ENCODE peak calls at places on chromosomes 16 and 17, in four cellular contexts. L, T, M and W are unnamed samples.
A peak's percentile ranks its signal among the peaks of the same experiment; 100 is the strongest.

GRCh38 chr16:58501242-58502131 is 1.5 kb downstream of the NDRG4 start:
- DNase-seq in L (peak; percentile 3), T (peak; percentile 79), M (no peak), W (peak; percentile 30)

GRCh38 chr17:41962768-41963434 is 3.7 kb upstream of the CNP start:
- DNase-seq in L (peak; percentile 80), T (peak; percentile 84), M (peak; percentile 77), W (peak; percentile 78)

GRCh38 chr17:42675984-42676423 is 790 bp downstream of the PLEKHH3 start:
- DNase-seq in L (peak; percentile 72), T (peak; percentile 67), M (peak; percentile 74), W (no peak)

GRCh38 chr16:57501492-57501891 is 15.2 kb upstream of the DOK4 start:
- DNase-seq in L (no peak), T (peak; percentile 77), M (no peak), W (no peak)

GRCh38 chr17:46036491-46036890 is 37.4 kb downstream of the STH start:
- DNase-seq in L (no peak), T (no peak), M (no peak), W (no peak)

GRCh38 chr17:14080847-14081251 is 11.5 kb downstream of the COX10 start:
- DNase-seq in L (no peak), T (no peak), M (no peak), W (no peak)

GRCh38 chr17:17048106-17048505 is 5.8 kb downstream of the MPRIP start:
- DNase-seq in L (peak; percentile 11), T (no peak), M (no peak), W (no peak)

GRCh38 chr17:18040287-18040858 is 1.2 kb downstream of the GID4 start:
- DNase-seq in L (no peak), T (no peak), M (no peak), W (no peak)

GRCh38 chr16:67177743-67178699 is 5.7 kb downstream of the MATCAP1 start:
- DNase-seq in L (peak; percentile 75), T (peak; percentile 73), M (peak; percentile 71), W (no peak)

GRCh38 chr16:82943371-82943770 is 316.6 kb downstream of the CDH13 start:
- DNase-seq in L (no peak), T (no peak), M (no peak), W (no peak)

GRCh38 chr17:9389116-9389515 is 186.5 kb downstream of the STX8 start:
- DNase-seq in L (no peak), T (no peak), M (no peak), W (no peak)

GRCh38 chr17:30519707-30520106 is 42.5 kb downstream of the GOSR1 start:
- DNase-seq in L (no peak), T (no peak), M (no peak), W (no peak)

GRCh38 chr17:48351916-48352332 is 78.1 kb downstream of the SKAP1 start:
- DNase-seq in L (no peak), T (peak; percentile 40), M (no peak), W (no peak)

GRCh38 chr17:66548158-66548557 is 245.7 kb downstream of the PRKCA start:
- DNase-seq in L (no peak), T (no peak), M (no peak), W (peak; percentile 26)
- H3K9me3 ChIP-seq in L (no peaks in the 10 kb centered on the region), T (no peaks in the 10 kb centered on the region), M (peaks cover 24% of the 10 kb centered on the region), W (no peaks in the 10 kb centered on the region)

GRCh38 chr17:65496801-65497200 is 64.6 kb downstream of the AXIN2 start:
- DNase-seq in L (no peak), T (no peak), M (no peak), W (no peak)

GRCh38 chr17:65498831-65499230 is 62.6 kb downstream of the AXIN2 start:
- DNase-seq in L (no peak), T (no peak), M (no peak), W (no peak)

GRCh38 chr17:65489413-65490170 is 71.9 kb downstream of the AXIN2 start:
- DNase-seq in L (no peak), T (no peak), M (no peak), W (no peak)

DNA sequence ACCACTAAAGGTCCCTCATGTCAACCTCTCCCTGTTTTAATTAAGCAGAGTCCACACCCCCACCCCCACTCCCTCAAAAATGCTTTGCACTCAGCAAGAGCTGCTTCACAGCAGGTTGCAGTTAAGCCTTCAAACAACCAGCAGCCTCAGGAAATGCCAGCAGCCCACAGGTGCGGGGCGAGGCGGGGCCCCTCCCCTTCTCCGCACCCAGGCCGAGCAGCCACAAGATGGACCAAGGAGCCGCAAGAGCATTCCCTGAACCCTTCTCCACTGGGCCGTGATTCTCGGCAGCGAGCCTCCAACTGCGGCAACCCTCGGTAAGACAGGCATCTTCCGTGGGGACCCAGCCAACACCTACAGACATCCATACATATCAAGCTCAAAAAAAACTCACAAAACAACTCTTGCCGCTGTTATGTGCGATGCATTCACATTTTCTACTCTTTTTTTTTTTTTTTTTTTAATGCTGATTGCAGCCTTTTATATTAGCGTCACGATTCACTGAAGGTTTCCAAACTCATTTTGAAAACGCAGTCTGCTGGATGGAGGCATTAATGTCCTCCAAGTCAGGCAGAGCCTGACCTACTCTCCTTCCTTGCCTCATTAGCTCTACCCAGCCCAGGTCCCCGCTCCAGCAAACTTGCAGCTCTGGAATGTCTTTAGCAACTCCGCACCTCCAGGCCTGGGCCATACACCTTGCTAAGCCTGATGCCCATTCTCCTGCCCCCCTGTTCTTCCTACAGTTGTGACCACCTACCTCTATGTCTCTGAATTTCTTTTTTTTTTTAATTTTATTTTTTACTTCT is 66.0 kb downstream of the AXIN2 start:
- DNase-seq in L (no peak), T (peak; percentile 23), M (no peak), W (peak; percentile 6)
- TF ChIP-seq CTCF in L (no peak), T (no peak), M (no peak), W (no peak)

DNA sequence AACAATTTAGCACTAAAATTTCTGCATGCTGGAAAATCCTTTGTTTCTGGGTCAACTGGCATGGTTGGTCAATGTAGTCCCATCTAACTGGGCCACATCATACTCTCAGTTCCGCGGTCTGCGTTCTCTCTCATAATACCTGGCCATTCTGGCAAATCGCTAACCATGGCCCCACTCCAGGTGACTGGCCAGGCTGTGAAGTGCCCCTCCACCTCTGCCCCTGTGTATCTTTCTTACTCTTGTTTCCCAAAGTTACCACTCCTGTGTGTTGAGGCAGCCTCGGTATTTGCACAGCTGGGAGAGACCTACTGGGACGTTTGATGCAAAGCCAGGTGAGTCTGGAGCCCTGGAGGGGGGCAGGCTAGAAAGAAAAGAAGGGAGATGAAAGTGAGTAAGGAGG is 2.0 kb upstream of the TMEM238L start:
- DNase-seq in L (no peak), T (no peak), M (no peak), W (no peak)
- H3K27ac ChIP-seq in L (no peak overlapping the region), T (no peak overlapping the region), M (no peak overlapping the region), W (no peak overlapping the region)

DNA sequence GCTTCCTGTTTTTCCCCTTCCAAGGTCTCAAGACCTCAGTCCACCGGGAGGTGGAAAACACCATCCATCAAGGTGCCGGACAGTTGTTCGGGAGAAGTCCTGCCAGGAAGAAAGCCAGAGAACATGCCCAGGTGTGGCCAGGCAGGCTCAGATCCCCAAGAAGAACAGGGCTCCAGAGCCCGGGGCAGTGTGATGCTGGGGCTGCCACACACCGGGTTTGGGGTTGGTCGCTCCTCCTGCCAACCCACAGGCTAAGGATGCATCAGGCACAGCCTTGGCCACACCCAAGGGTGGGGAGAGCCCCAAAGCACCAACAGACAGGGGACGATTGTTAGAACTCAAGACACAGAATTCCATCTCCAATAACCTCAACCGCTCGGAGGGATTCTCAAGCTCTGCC is 19.7 kb downstream of the ZFHX3 start:
- DNase-seq in L (peak; percentile 70), T (no peak), M (no peak), W (no peak)
- H3K9me3 ChIP-seq in L (no peaks in the 10 kb centered on the region), T (no peaks in the 10 kb centered on the region), M (no peaks in the 10 kb centered on the region), W (no peaks in the 10 kb centered on the region)

GRCh38 chr17:65941500-65941899 is 250.4 kb downstream of the CEP112 start:
- DNase-seq in L (no peak), T (no peak), M (no peak), W (no peak)
- TF ChIP-seq CTCF in L (no peak), T (no peak), M (no peak), W (no peak)

GRCh38 chr16:84999200-84999599 is 12.1 kb downstream of the ZDHHC7 start:
- DNase-seq in L (no peak), T (no peak), M (no peak), W (no peak)
- H3K27ac ChIP-seq in L (peak overlapping the region; percentile 1), T (no peak overlapping the region), M (no peak overlapping the region), W (no peak overlapping the region)